ENCODE peak calls at places on chromosomes 4 and X, in ten cellular contexts. M, N, Y, C, T, S, Q, L, U and E are unnamed samples.

GRCh38 chrX:22389544-22390243 is 117.0 kb downstream of the CBLL2 start:
- DNase-seq in M (no peak), N (no peak), Y (no peak), C (no peak), T (no peak), S (no peak), Q (peak), L (no peak), U (peak), E (no peak)

GRCh38 chr4:52550186-52550585 is 108.9 kb downstream of the USP46 start:
- DNase-seq in M (no peak), N (no peak), Y (no peak), C (no peak), T (no peak), S (no peak), Q (peak), L (no peak), U (peak), E (no peak)

GRCh38 chrX:136778914-136779313 is 1.8 kb downstream of the ARHGEF6 start:
- DNase-seq in M (no peak), N (no peak), Y (no peak), C (no peak), T (no peak), S (no peak), Q (no peak), L (no peak), U (no peak), E (no peak)

GRCh38 chrX:104445591-104445990 is 120.4 kb upstream of the IL1RAPL2 start:
- DNase-seq in M (no peak), N (no peak), Y (no peak), C (no peak), T (no peak), S (no peak), Q (no peak), L (no peak), U (no peak), E (no peak)

GRCh38 chr4:87006531-87007344 is 71.9 kb downstream of the AFF1 start:
- DNase-seq in M (peak), N (peak), Y (peak), C (peak), T (peak), S (peak), Q (peak), L (peak), U (peak), E (peak)

GRCh38 chr4:1721666-1722550 is 587 bp downstream of the TACC3 start:
- DNase-seq in M (no peak), N (no peak), Y (no peak), C (no peak), T (no peak), S (no peak), Q (no peak), L (no peak), U (no peak), E (no peak)

GRCh38 chr4:163171590-163171989 is 4.9 kb upstream of the NAF1 start:
- DNase-seq in M (no peak), N (no peak), Y (no peak), C (no peak), T (no peak), S (no peak), Q (no peak), L (no peak), U (no peak), E (no peak)

GRCh38 chr4:57763070-57763469 is 652.9 kb upstream of the IGFBP7 start:
- DNase-seq in M (no peak), N (no peak), Y (no peak), C (no peak), T (no peak), S (no peak), Q (peak), L (no peak), U (no peak), E (no peak)

GRCh38 chrX:9807355-9808182 is 21.3 kb downstream of the SHROOM2 start:
- DNase-seq in M (no peak), N (no peak), Y (no peak), C (no peak), T (no peak), S (no peak), Q (peak), L (no peak), U (no peak), E (no peak)

GRCh38 chr4:79197275-79198009 is 128.4 kb downstream of the NAA11 start:
- DNase-seq in M (no peak), N (no peak), Y (no peak), C (no peak), T (no peak), S (no peak), Q (no peak), L (no peak), U (no peak), E (no peak)

GRCh38 chrX:141176586-141177451 is at the start of gene LDOC1:
- DNase-seq in M (peak), N (peak), Y (peak), C (peak), T (no peak), S (peak), Q (peak), L (peak), U (peak), E (peak)

GRCh38 chr4:158581161-158581560 is 59.5 kb downstream of the RXFP1 start:
- DNase-seq in M (no peak), N (no peak), Y (no peak), C (no peak), T (no peak), S (no peak), Q (peak), L (no peak), U (peak), E (no peak)

GRCh38 chr4:148845609-148846008 is 403.4 kb upstream of the NR3C2 start:
- DNase-seq in M (no peak), N (no peak), Y (no peak), C (no peak), T (no peak), S (no peak), Q (no peak), L (no peak), U (no peak), E (no peak)

GRCh38 chr4:139557506-139558110 is 1.6 kb upstream of the SETD7 start:
- DNase-seq in M (no peak), N (no peak), Y (no peak), C (no peak), T (peak), S (peak), Q (no peak), L (no peak), U (no peak), E (no peak)

GRCh38 chr4:86778169-86778568 is 71.0 kb downstream of the SLC10A6 start:
- DNase-seq in M (no peak), N (no peak), Y (no peak), C (no peak), T (no peak), S (no peak), Q (no peak), L (no peak), U (no peak), E (no peak)

GRCh38 chr4:17997129-17997528 is 24.4 kb downstream of the LCORL start:
- DNase-seq in M (no peak), N (no peak), Y (no peak), C (no peak), T (no peak), S (no peak), Q (peak), L (no peak), U (no peak), E (no peak)

GRCh38 chr4:114879916-114880315 is 233.5 kb downstream of the NDST4 start:
- DNase-seq in M (no peak), N (no peak), Y (no peak), C (no peak), T (no peak), S (no peak), Q (no peak), L (no peak), U (peak), E (no peak)

GRCh38 chr4:2652415-2653155 is 103.6 kb downstream of the TNIP2 start:
- DNase-seq in M (peak), N (no peak), Y (peak), C (no peak), T (no peak), S (no peak), Q (no peak), L (no peak), U (no peak), E (peak)

GRCh38 chr4:40180356-40180755 is 16.5 kb upstream of the RHOH start:
- DNase-seq in M (no peak), N (no peak), Y (no peak), C (no peak), T (no peak), S (no peak), Q (peak), L (no peak), U (peak), E (no peak)

GRCh38 chr4:174358823-174359222 is 75.1 kb downstream of the CEP44 start:
- DNase-seq in M (no peak), N (no peak), Y (no peak), C (no peak), T (no peak), S (no peak), Q (peak), L (no peak), U (peak), E (no peak)

GRCh38 chr4:101987623-101988243 is 197.2 kb downstream of the BANK1 start:
- DNase-seq in M (no peak), N (no peak), Y (no peak), C (no peak), T (no peak), S (no peak), Q (no peak), L (no peak), U (no peak), E (no peak)

GRCh38 chrX:130834830-130835229 is 68.2 kb downstream of the ENOX2 start:
- DNase-seq in M (no peak), N (no peak), Y (no peak), C (no peak), T (no peak), S (no peak), Q (no peak), L (no peak), U (no peak), E (no peak)

GRCh38 chrX:66731398-66731797 is 92.5 kb upstream of the EDA2R start:
- DNase-seq in M (no peak), N (no peak), Y (no peak), C (no peak), T (peak), S (no peak), Q (peak), L (no peak), U (peak), E (no peak)

GRCh38 chr4:76874176-76874575 is 23.8 kb downstream of the SOWAHB start:
- DNase-seq in M (no peak), N (no peak), Y (no peak), C (no peak), T (no peak), S (no peak), Q (no peak), L (no peak), U (peak), E (no peak)

GRCh38 chr4:45453258-45453841 is 670.5 kb downstream of the GABRG1 start:
- DNase-seq in M (no peak), N (no peak), Y (no peak), C (no peak), T (peak), S (no peak), Q (peak), L (no peak), U (peak), E (no peak)

GRCh38 chr4:58522765-58523382 is 1412.7 kb upstream of the IGFBP7 start:
- DNase-seq in M (no peak), N (no peak), Y (no peak), C (no peak), T (no peak), S (no peak), Q (no peak), L (no peak), U (no peak), E (no peak)

GRCh38 chr4:158255727-158256324 is 45.5 kb downstream of the TMEM144 start:
- DNase-seq in M (no peak), N (no peak), Y (no peak), C (peak), T (peak), S (no peak), Q (peak), L (no peak), U (peak), E (no peak)

GRCh38 chrX:46244451-46244850 is 300.8 kb downstream of the ZNF674 start:
- DNase-seq in M (no peak), N (no peak), Y (no peak), C (no peak), T (no peak), S (no peak), Q (no peak), L (no peak), U (peak), E (no peak)

GRCh38 chr4:17153572-17153971 is 255.1 kb upstream of the LDB2 start:
- DNase-seq in M (no peak), N (no peak), Y (no peak), C (no peak), T (no peak), S (no peak), Q (no peak), L (no peak), U (no peak), E (no peak)

GRCh38 chrX:49876750-49877149 is 2.5 kb upstream of the USP27X start:
- DNase-seq in M (peak), N (no peak), Y (no peak), C (no peak), T (peak), S (no peak), Q (peak), L (no peak), U (peak), E (no peak)

GRCh38 chr4:173014836-173015235 is 153.8 kb upstream of the GALNT7 start:
- DNase-seq in M (no peak), N (no peak), Y (no peak), C (no peak), T (no peak), S (no peak), Q (no peak), L (no peak), U (no peak), E (no peak)

GRCh38 chr4:2338754-2339457 is 77.0 kb upstream of the MXD4 start:
- DNase-seq in M (no peak), N (no peak), Y (peak), C (no peak), T (no peak), S (no peak), Q (no peak), L (no peak), U (no peak), E (peak)

GRCh38 chr4:21202959-21203358 is 502.7 kb downstream of the PACRGL start:
- DNase-seq in M (no peak), N (no peak), Y (no peak), C (no peak), T (no peak), S (no peak), Q (no peak), L (no peak), U (no peak), E (no peak)

GRCh38 chr4:184329235-184330007 is 111.7 kb upstream of the ENPP6 start:
- DNase-seq in M (no peak), N (no peak), Y (no peak), C (no peak), T (no peak), S (no peak), Q (no peak), L (no peak), U (no peak), E (no peak)

DNA sequence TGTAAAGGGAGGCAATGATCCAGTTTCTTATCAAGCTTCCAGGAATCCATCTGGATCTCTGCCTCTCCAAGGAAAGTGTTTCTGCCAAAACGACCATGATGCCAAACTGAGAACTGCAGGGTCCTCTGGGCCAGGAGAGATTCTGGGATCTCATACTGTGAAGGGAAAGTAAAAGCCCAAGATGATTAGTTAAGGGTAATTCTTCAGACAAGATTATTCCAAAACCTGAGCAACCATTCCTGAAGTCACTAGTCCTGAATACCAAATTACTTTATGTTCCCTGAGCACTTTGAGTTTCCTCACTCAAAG is 42.0 kb downstream of the SRPX2 start:
- DNase-seq in M (no peak), N (no peak), Y (no peak), C (no peak), T (no peak), S (no peak), Q (no peak), L (no peak), U (no peak), E (no peak)
- TF ChIP-seq CTCF in M (no peak), N (no peak), Y (no peak), C (no peak), T (no peak), S (no peak), Q (no peak), L (no peak), U (no peak), E (no peak)

DNA sequence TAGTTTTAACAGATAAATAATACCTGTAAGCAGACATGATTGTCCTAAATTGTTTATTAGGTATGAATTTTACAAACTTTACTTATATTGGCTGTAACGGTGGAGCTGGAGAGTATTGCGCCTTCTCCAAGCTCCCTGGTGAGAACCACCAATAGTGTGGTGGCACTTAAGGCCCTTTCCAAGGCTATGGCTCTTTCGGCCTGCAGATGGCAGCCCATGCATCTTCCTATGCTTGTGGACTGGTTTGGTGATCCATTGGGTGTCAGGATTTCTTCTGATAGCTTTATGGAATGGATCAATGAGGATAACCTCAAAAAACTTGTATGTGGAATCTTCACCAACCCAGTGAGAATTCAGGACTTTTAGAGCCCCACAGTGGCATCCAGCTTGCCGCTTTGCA is 7.8 kb downstream of the LARP1B start:
- DNase-seq in M (peak), N (no peak), Y (no peak), C (no peak), T (peak), S (no peak), Q (peak), L (no peak), U (peak), E (peak)
- TF ChIP-seq CTCF in M (no peak), N (no peak), Y (no peak), C (no peak), T (peak), S (no peak), Q (peak), L (peak), U (peak), E (peak)

DNA sequence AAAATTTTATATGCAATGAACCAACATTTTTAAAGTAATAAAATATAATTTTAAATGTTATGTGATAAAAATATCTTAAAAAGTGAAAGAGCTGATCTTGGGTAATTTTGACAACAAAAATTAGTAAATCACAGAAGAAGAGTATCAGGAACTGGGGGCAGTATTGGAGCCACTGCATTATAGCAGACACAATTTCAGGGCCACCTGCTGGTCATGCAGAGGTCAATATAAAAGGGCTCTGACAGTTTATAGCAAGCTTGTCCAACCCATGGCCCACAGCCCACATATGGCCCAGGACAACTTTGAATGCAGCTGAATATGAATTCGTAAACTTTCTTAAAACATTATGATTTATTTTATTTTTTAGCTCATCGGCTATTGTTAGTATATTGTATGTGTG is 13.0 kb upstream of the LEF1 start:
- DNase-seq in M (no peak), N (no peak), Y (no peak), C (no peak), T (no peak), S (no peak), Q (no peak), L (no peak), U (no peak), E (no peak)
- TF ChIP-seq CTCF in M (no peak), N (no peak), Y (no peak), C (no peak), T (peak), S (no peak), Q (peak), L (peak), U (peak), E (no peak)

GRCh38 chr4:81845761-81846160 is 374.1 kb upstream of the RASGEF1B start:
- DNase-seq in M (no peak), N (no peak), Y (no peak), C (no peak), T (peak), S (no peak), Q (no peak), L (no peak), U (peak), E (no peak)
- TF ChIP-seq CTCF in M (no peak), N (no peak), Y (no peak), C (no peak), T (no peak), S (no peak), Q (no peak), L (no peak), U (no peak), E (no peak)

GRCh38 chr4:252065-252601 is 53.1 kb downstream of the ZNF732 start:
- DNase-seq in M (no peak), N (no peak), Y (no peak), C (no peak), T (no peak), S (no peak), Q (no peak), L (no peak), U (no peak), E (no peak)

GRCh38 chr4:256492-256891 is 48.8 kb downstream of the ZNF732 start:
- DNase-seq in M (no peak), N (no peak), Y (no peak), C (no peak), T (no peak), S (no peak), Q (no peak), L (no peak), U (no peak), E (no peak)

DNA sequence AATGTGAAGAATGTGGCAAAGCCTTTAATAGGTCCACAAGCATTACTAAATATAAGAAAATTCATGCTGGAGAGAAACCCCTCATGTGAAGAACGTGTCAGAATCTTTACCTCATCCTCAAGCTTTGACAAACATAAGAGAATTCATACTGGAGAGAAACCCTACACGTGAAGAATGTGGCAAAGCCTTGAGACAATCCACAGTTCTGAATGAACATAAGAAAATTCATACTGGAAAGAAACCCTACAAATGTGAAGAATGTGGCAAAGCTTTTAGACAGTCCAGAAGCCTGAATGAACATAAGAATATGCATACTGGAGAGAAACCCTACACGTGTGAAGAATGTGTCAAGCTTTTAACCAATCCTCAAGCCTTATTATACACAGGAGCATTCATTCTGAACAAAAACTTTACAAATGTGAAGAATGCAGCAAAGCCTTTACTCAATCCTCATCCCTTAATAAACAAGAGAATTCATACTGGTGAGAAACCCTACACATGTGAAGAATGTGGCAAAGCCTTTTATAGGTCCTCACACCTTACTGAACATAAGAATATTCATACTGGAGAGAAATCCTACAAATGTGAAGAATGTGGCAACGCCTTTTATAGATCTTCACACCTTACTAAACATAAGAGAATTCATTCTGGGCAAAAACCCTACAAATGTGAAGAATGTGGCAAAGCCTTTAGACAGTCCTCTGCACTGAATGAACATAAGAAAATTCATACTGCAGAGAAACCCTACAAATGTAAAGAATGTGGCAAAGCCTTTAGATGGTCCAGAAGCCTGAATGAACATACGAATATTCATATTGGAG is 51.1 kb downstream of the ZNF732 start:
- DNase-seq in M (no peak), N (no peak), Y (no peak), C (no peak), T (no peak), S (no peak), Q (no peak), L (no peak), U (no peak), E (no peak)
- TF ChIP-seq CTCF in M (no peak), N (no peak), Y (no peak), C (no peak), T (no peak), S (no peak), Q (no peak), L (no peak), U (no peak), E (no peak)

GRCh38 chrX:97026406-97026805 is 142.7 kb downstream of the RPA4 start:
- DNase-seq in M (no peak), N (no peak), Y (no peak), C (no peak), T (no peak), S (no peak), Q (no peak), L (no peak), U (peak), E (no peak)
- TF ChIP-seq CTCF in M (no peak), N (no peak), Y (no peak), C (no peak), T (peak), S (no peak), Q (peak), L (peak), U (peak), E (peak)

GRCh38 chr4:75514131-75514948 is at the start of the genes RCHY1 and THAP6:
- DNase-seq in M (peak), N (peak), Y (peak), C (peak), T (peak), S (peak), Q (peak), L (peak), U (peak), E (peak)
- TF ChIP-seq CTCF in M (no peak), N (peak), Y (no peak), C (no peak), T (no peak), S (no peak), Q (no peak), L (peak), U (no peak), E (no peak)

GRCh38 chr4:116453127-116453526 is 632.2 kb downstream of the TRAM1L1 start:
- DNase-seq in M (no peak), N (no peak), Y (no peak), C (no peak), T (no peak), S (no peak), Q (no peak), L (no peak), U (no peak), E (no peak)
- TF ChIP-seq CTCF in M (no peak), N (no peak), Y (no peak), C (no peak), T (no peak), S (no peak), Q (no peak), L (no peak), U (no peak), E (no peak)